ENCODE peak calls at places on chromosomes 4 and X, in six cellular contexts. O is heart right ventricle, R is BE2C, L is choroid plexus epithelial cell, S is fibroblast of mammary gland, G is foreskin fibroblast. B is an unnamed sample.

GRCh38 chr4:2824329-2825183 is 19.1 kb upstream of the ADD1 start:
- DNase-seq in S (no peak), G (no peak), L (no peak), R (peak), O (peak), B (no peak)

GRCh38 chrX:139844163-139844562 is 88.7 kb downstream of the ATP11C start:
- DNase-seq in R (peak), O (no peak), S (no peak), L (no peak), G (no peak), B (no peak)

GRCh38 chr4:176150283-176150682 is 45.1 kb downstream of the SPATA4 start:
- DNase-seq in L (peak), G (peak), S (peak), R (no peak), O (no peak), B (peak)

GRCh38 chr4:149785686-149786431 is 29.8 kb downstream of the IQCM start:
- DNase-seq in L (no peak), R (no peak), O (no peak), G (peak), S (peak), B (peak)

GRCh38 chr4:139841464-139842195 is 176.0 kb downstream of the MGST2 start:
- DNase-seq in R (peak), L (no peak), O (no peak), G (no peak), S (no peak), B (no peak)

GRCh38 chr4:76562161-76562560 is 127.1 kb downstream of the SHROOM3 start:
- DNase-seq in G (peak), O (no peak), L (peak), S (peak), R (no peak), B (peak)

GRCh38 chr4:40918330-40918729 is 168.6 kb downstream of the NSUN7 start:
- DNase-seq in L (peak), R (peak), S (peak), G (peak), O (peak), B (peak)

GRCh38 chr4:10093801-10094552 is 22.6 kb downstream of the WDR1 start:
- DNase-seq in S (peak), L (peak), R (no peak), O (no peak), G (peak), B (peak)

GRCh38 chr4:87805971-87806370 is 6.6 kb downstream of the IBSP start:
- DNase-seq in L (peak), R (no peak), O (no peak), S (peak), G (peak), B (peak)

GRCh38 chr4:127249066-127249766 is 383.5 kb upstream of the INTU start:
- DNase-seq in R (no peak), S (peak), G (peak), L (peak), O (no peak), B (peak)

GRCh38 chrX:136619889-136620505 is 28.0 kb upstream of the CD40LG start:
- DNase-seq in G (no peak), R (no peak), S (no peak), O (no peak), L (no peak), B (no peak)

GRCh38 chr4:88582493-88582892 is 9.8 kb upstream of the HERC3 start:
- DNase-seq in O (no peak), L (no peak), G (peak), S (peak), R (no peak), B (no peak)

GRCh38 chrX:16828126-16828908 is 41.8 kb downstream of the RBBP7 start:
- DNase-seq in O (no peak), L (peak), G (peak), S (peak), R (no peak), B (peak)

GRCh38 chr4:96630839-96631238 is 790.9 kb downstream of the PDHA2 start:
- DNase-seq in R (no peak), G (no peak), S (no peak), O (no peak), L (no peak), B (no peak)

GRCh38 chr4:47536956-47537355 is 51.9 kb downstream of the ATP10D start:
- DNase-seq in L (no peak), R (no peak), S (no peak), G (no peak), O (no peak), B (no peak)

GRCh38 chr4:140504261-140504660 is 6.2 kb upstream of the MGAT4D start:
- DNase-seq in S (no peak), R (no peak), G (peak), O (no peak), L (no peak), B (no peak)

GRCh38 chr4:149706942-149707341 is 108.7 kb downstream of the IQCM start:
- DNase-seq in L (peak), G (peak), S (peak), R (no peak), O (no peak), B (peak)

GRCh38 chr4:150131581-150132228 is 53.5 kb downstream of the DCLK2 start:
- DNase-seq in S (peak), L (no peak), O (no peak), G (peak), R (no peak), B (no peak)

GRCh38 chr4:16075975-16076757 is 7.7 kb downstream of the PROM1 start:
- DNase-seq in G (no peak), O (no peak), S (no peak), R (no peak), L (no peak), B (no peak)

GRCh38 chrX:7334253-7334935 is 186.4 kb upstream of the PUDP start:
- DNase-seq in L (peak), G (peak), O (no peak), R (no peak), S (peak), B (peak)

GRCh38 chr4:68182382-68182820 is 52.7 kb upstream of the TMPRSS11F start:
- DNase-seq in G (no peak), S (no peak), L (no peak), R (no peak), O (no peak), B (no peak)

GRCh38 chr4:22237155-22237751 is 278.6 kb downstream of the ADGRA3 start:
- DNase-seq in O (peak), L (no peak), R (peak), G (no peak), S (peak), B (peak)

GRCh38 chr4:81606166-81606565 is 134.5 kb upstream of the RASGEF1B start:
- DNase-seq in L (no peak), O (no peak), R (no peak), G (peak), S (no peak), B (no peak)

GRCh38 chr4:85952982-85953650 is 406.7 kb downstream of the MAPK10 start:
- DNase-seq in R (no peak), O (no peak), G (no peak), L (peak), S (no peak), B (peak)

DNA sequence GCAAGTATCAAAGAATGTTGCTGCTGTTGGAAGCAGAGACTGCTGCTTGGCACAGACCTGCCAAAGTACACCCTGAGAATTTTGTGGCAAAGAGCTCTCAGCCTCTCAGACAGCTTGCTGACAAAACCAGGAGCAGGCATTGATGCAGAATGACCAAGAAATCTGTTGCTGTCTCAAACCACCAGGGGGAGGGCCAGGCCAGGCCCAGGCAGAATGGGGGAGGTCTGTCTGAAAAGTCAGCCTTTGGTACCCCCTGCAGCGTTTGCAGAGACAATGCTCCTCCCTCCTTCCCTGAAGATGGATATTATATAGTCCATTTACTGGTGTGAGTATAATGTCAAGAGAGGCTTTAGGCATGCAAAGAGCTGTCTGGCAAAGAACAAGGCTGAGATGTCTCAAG is 52.9 kb upstream of the TRPC5OS start:
- DNase-seq in O (no peak), R (peak), S (no peak), G (no peak), L (peak), B (no peak)
- TF ChIP-seq CTCF in O (no peak), R (peak), S (peak), G (no peak), L (peak), B (no peak)

DNA sequence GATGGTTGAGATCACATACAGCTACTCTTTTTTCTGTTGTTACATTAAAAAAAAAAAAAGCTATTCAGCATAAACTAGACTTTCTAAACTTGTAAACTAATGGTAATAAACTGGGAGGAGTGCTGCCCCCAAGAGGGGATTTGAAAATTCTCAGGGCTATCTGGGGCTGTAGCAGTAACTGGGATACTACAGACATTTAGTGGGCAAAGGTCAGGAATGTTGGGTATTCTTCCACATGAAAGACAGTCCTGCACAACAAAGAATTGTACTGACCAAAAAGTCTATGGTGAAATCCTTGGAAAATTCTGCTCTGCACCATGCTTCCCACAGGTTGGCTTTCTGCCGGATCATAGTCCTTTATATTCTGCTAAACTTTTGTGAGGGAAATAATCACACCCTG is 232.6 kb upstream of the BOD1L1 start:
- DNase-seq in G (peak), R (no peak), S (no peak), O (no peak), L (peak), B (peak)
- TF ChIP-seq CTCF in G (peak), R (no peak), S (no peak), O (no peak), L (peak), B (peak)

GRCh38 chr4:162977788-162978187 is 188.9 kb downstream of the NAF1 start:
- DNase-seq in S (no peak), G (no peak), R (no peak), O (no peak), L (no peak), B (no peak)
- TF ChIP-seq CTCF in S (no peak), G (no peak), R (no peak), O (no peak), L (no peak), B (no peak)

GRCh38 chr4:184740965-184741364 is 7.1 kb upstream of the CENPU start:
- DNase-seq in L (no peak), G (no peak), O (no peak), R (no peak), S (no peak), B (no peak)
- TF ChIP-seq CTCF in L (no peak), G (no peak), O (no peak), R (no peak), S (no peak), B (no peak)

B was measured in fibroblast of pulmonary artery.